ENCODE peak calls at places on chromosome 2, in ten cellular contexts. One of them, this sample, is unnamed.

GRCh38 chr2:46829240-46829970 is 86.2 kb downstream of the MCFD2 start:
- DNase-seq in keratinocyte: no peak
- DNase-seq in endothelial cell: no peak
- DNase-seq in endothelial cell of umbilical vein: no peak
- DNase-seq in progenitor cell of endocrine pancreas: no peak
- DNase-seq in AG10803: no peak
- DNase-seq in kidney epithelial cell: no peak
- DNase-seq in esophagus squamous epithelium: no peak
- DNase-seq in lower lobe of right lung: no peak
- DNase-seq in fibroblast of lung: no peak
- DNase-seq in this sample: no peak

GRCh38 chr2:150167711-150168110 is 319.8 kb downstream of the RND3 start:
- DNase-seq in kidney epithelial cell: peak; percentile 25
- DNase-seq in lower lobe of right lung: no peak
- DNase-seq in fibroblast of lung: peak; percentile 51
- DNase-seq in progenitor cell of endocrine pancreas: no peak
- DNase-seq in endothelial cell: no peak
- DNase-seq in endothelial cell of umbilical vein: peak; percentile 63
- DNase-seq in AG10803: peak; percentile 57
- DNase-seq in esophagus squamous epithelium: no peak
- DNase-seq in keratinocyte: peak; percentile 17
- DNase-seq in this sample: no peak

GRCh38 chr2:183105402-183106134 is 18.7 kb upstream of the NUP35 start:
- DNase-seq in AG10803: peak; percentile 10
- DNase-seq in endothelial cell: no peak
- DNase-seq in keratinocyte: no peak
- DNase-seq in endothelial cell of umbilical vein: no peak
- DNase-seq in kidney epithelial cell: no peak
- DNase-seq in fibroblast of lung: no peak
- DNase-seq in esophagus squamous epithelium: no peak
- DNase-seq in lower lobe of right lung: no peak
- DNase-seq in progenitor cell of endocrine pancreas: no peak
- DNase-seq in this sample: no peak

GRCh38 chr2:120498576-120499394 is 152.8 kb downstream of the INHBB start:
- DNase-seq in endothelial cell: no peak
- DNase-seq in endothelial cell of umbilical vein: no peak
- DNase-seq in esophagus squamous epithelium: no peak
- DNase-seq in keratinocyte: no peak
- DNase-seq in AG10803: no peak
- DNase-seq in progenitor cell of endocrine pancreas: no peak
- DNase-seq in kidney epithelial cell: no peak
- DNase-seq in lower lobe of right lung: no peak
- DNase-seq in fibroblast of lung: no peak
- DNase-seq in this sample: no peak

GRCh38 chr2:104599802-104600510 is 254.0 kb upstream of the POU3F3 start:
- DNase-seq in keratinocyte: no peak
- DNase-seq in progenitor cell of endocrine pancreas: no peak
- DNase-seq in endothelial cell of umbilical vein: no peak
- DNase-seq in fibroblast of lung: no peak
- DNase-seq in endothelial cell: no peak
- DNase-seq in AG10803: peak; percentile 35
- DNase-seq in esophagus squamous epithelium: no peak
- DNase-seq in lower lobe of right lung: no peak
- DNase-seq in kidney epithelial cell: peak; percentile 55
- DNase-seq in this sample: no peak

GRCh38 chr2:156908825-156909224 is 348.7 kb upstream of the GALNT5 start:
- DNase-seq in endothelial cell of umbilical vein: no peak
- DNase-seq in keratinocyte: no peak
- DNase-seq in lower lobe of right lung: no peak
- DNase-seq in endothelial cell: no peak
- DNase-seq in AG10803: peak; percentile 75
- DNase-seq in kidney epithelial cell: no peak
- DNase-seq in progenitor cell of endocrine pancreas: no peak
- DNase-seq in esophagus squamous epithelium: no peak
- DNase-seq in fibroblast of lung: peak; percentile 85
- DNase-seq in this sample: no peak

GRCh38 chr2:138423745-138424144 is 77.8 kb upstream of the SPOPL start:
- DNase-seq in progenitor cell of endocrine pancreas: no peak
- DNase-seq in fibroblast of lung: no peak
- DNase-seq in lower lobe of right lung: no peak
- DNase-seq in endothelial cell: no peak
- DNase-seq in endothelial cell of umbilical vein: no peak
- DNase-seq in kidney epithelial cell: no peak
- DNase-seq in keratinocyte: no peak
- DNase-seq in AG10803: no peak
- DNase-seq in esophagus squamous epithelium: no peak
- DNase-seq in this sample: no peak

GRCh38 chr2:74864728-74865722 is 31.1 kb downstream of the HK2 start:
- DNase-seq in kidney epithelial cell: peak; percentile 66
- DNase-seq in lower lobe of right lung: peak; percentile 68
- DNase-seq in AG10803: peak; percentile 45
- DNase-seq in endothelial cell of umbilical vein: no peak
- DNase-seq in esophagus squamous epithelium: no peak
- DNase-seq in progenitor cell of endocrine pancreas: no peak
- DNase-seq in fibroblast of lung: no peak
- DNase-seq in keratinocyte: no peak
- DNase-seq in endothelial cell: no peak
- DNase-seq in this sample: no peak

GRCh38 chr2:172085460-172086159 is at the start of gene DLX1:
- DNase-seq in kidney epithelial cell: no peak
- DNase-seq in AG10803: no peak
- DNase-seq in endothelial cell: no peak
- DNase-seq in fibroblast of lung: no peak
- DNase-seq in keratinocyte: no peak
- DNase-seq in endothelial cell of umbilical vein: no peak
- DNase-seq in progenitor cell of endocrine pancreas: no peak
- DNase-seq in lower lobe of right lung: no peak
- DNase-seq in esophagus squamous epithelium: no peak
- DNase-seq in this sample: no peak

GRCh38 chr2:144675331-144675730 is 155.4 kb upstream of the ZEB2 start:
- DNase-seq in AG10803: no peak
- DNase-seq in keratinocyte: no peak
- DNase-seq in fibroblast of lung: no peak
- DNase-seq in kidney epithelial cell: no peak
- DNase-seq in endothelial cell: no peak
- DNase-seq in endothelial cell of umbilical vein: no peak
- DNase-seq in lower lobe of right lung: no peak
- DNase-seq in progenitor cell of endocrine pancreas: no peak
- DNase-seq in esophagus squamous epithelium: no peak
- DNase-seq in this sample: no peak

GRCh38 chr2:23322813-23323212 is 62.2 kb upstream of the KLHL29 start:
- DNase-seq in endothelial cell: no peak
- DNase-seq in kidney epithelial cell: no peak
- DNase-seq in endothelial cell of umbilical vein: no peak
- DNase-seq in lower lobe of right lung: no peak
- DNase-seq in progenitor cell of endocrine pancreas: no peak
- DNase-seq in keratinocyte: no peak
- DNase-seq in fibroblast of lung: no peak
- DNase-seq in esophagus squamous epithelium: no peak
- DNase-seq in AG10803: no peak
- DNase-seq in this sample: no peak

GRCh38 chr2:219410390-219410789 is 7.8 kb upstream of the DES start:
- DNase-seq in endothelial cell of umbilical vein: no peak
- DNase-seq in endothelial cell: no peak
- DNase-seq in esophagus squamous epithelium: no peak
- DNase-seq in kidney epithelial cell: no peak
- DNase-seq in lower lobe of right lung: no peak
- DNase-seq in AG10803: no peak
- DNase-seq in fibroblast of lung: no peak
- DNase-seq in keratinocyte: no peak
- DNase-seq in progenitor cell of endocrine pancreas: no peak
- DNase-seq in this sample: no peak

GRCh38 chr2:15691586-15692310 is 100.1 kb downstream of the DDX1 start:
- DNase-seq in lower lobe of right lung: no peak
- DNase-seq in progenitor cell of endocrine pancreas: no peak
- DNase-seq in kidney epithelial cell: peak; percentile 49
- DNase-seq in endothelial cell: no peak
- DNase-seq in endothelial cell of umbilical vein: no peak
- DNase-seq in fibroblast of lung: no peak
- DNase-seq in AG10803: no peak
- DNase-seq in esophagus squamous epithelium: no peak
- DNase-seq in keratinocyte: no peak
- DNase-seq in this sample: no peak

DNA sequence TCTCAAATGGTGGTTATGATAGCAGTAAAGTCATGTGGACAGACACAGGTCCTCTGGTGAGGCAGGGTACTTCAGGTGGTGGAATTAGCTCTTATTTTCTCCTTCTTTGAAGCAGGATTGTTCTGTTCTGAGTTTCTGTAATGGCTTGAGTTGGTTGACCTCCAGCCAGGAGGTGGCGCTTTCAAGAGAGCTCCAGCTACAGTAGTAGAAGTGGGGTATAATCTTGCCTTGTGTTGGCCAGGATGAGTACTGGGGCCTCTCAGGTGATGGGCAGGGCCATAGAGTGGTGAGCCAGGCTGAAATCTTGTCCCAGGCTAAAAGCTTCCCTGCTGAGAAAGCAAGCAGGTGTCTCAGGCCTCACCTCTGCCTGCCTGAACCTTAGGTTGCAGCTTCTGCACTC is 52.5 kb upstream of the CSRNP3 start:
- DNase-seq in endothelial cell: no peak
- DNase-seq in lower lobe of right lung: no peak
- DNase-seq in progenitor cell of endocrine pancreas: no peak
- DNase-seq in keratinocyte: no peak
- DNase-seq in AG10803: no peak
- DNase-seq in esophagus squamous epithelium: no peak
- DNase-seq in endothelial cell of umbilical vein: no peak
- DNase-seq in fibroblast of lung: no peak
- DNase-seq in kidney epithelial cell: no peak
- DNase-seq in this sample: no peak
- TF ChIP-seq CTCF in endothelial cell: no peak
- TF ChIP-seq CTCF in lower lobe of right lung: no peak
- TF ChIP-seq CTCF in progenitor cell of endocrine pancreas: no peak
- TF ChIP-seq CTCF in keratinocyte: no peak
- TF ChIP-seq CTCF in AG10803: no peak
- TF ChIP-seq CTCF in esophagus squamous epithelium: no peak
- TF ChIP-seq CTCF in endothelial cell of umbilical vein: no peak
- TF ChIP-seq CTCF in fibroblast of lung: no peak
- TF ChIP-seq CTCF in kidney epithelial cell: no peak
- TF ChIP-seq CTCF in this sample: no peak

DNA sequence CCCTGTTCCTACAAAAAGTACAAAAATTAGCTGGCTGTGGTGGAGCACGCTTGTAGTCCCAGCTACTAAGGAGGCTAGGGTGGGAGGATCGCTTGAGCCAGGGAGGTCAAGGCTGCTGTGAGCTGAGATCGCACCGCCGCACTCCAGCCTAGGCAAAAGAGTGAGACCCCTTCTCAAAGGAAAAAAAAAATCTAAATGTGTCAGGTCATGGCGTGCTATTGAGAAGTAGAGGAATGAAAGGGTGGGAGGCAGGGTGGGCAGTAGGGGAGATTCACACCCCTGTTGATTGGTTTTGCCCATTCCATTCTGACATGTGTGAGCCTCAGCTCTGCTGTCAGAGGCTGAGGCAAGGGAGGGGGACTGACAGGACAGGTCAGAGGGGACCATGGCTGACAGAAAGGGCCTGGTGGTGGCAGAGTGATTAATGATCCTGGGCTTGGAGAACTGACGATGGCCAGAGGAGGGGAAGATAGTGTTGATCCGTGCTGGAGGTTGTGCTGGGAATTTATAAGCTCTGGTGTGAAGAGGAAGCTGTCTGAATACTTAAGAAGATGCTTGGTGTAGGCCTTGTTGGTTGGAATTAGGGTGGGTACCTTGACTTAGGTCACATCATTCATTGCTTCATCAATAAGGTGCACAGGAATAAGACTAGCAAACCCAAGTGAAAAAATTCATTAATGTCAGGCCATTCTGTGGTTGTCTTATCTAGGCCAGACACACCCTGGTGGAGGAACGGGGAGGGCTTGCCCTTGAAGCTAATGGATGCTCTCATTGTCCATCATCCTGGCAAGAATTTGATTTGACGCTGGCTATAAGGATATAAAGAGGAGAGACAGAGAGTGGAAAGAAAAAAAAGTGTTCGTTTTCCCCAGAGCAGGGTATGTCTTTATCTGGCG is 19.1 kb upstream of the SMARCAL1 start:
- DNase-seq in endothelial cell of umbilical vein: no peak
- DNase-seq in kidney epithelial cell: no peak
- DNase-seq in fibroblast of lung: no peak
- DNase-seq in AG10803: no peak
- DNase-seq in endothelial cell: no peak
- DNase-seq in keratinocyte: no peak
- DNase-seq in lower lobe of right lung: no peak
- DNase-seq in progenitor cell of endocrine pancreas: no peak
- DNase-seq in esophagus squamous epithelium: no peak
- DNase-seq in this sample: no peak
- TF ChIP-seq CTCF in endothelial cell of umbilical vein: no peak
- TF ChIP-seq CTCF in kidney epithelial cell: no peak
- TF ChIP-seq CTCF in fibroblast of lung: no peak
- TF ChIP-seq CTCF in AG10803: no peak
- TF ChIP-seq CTCF in endothelial cell: no peak
- TF ChIP-seq CTCF in keratinocyte: no peak
- TF ChIP-seq CTCF in lower lobe of right lung: no peak
- TF ChIP-seq CTCF in progenitor cell of endocrine pancreas: no peak
- TF ChIP-seq CTCF in esophagus squamous epithelium: no peak
- TF ChIP-seq CTCF in this sample: no peak

GRCh38 chr2:17879137-17879912 is 858 bp downstream of the KCNS3 start:
- DNase-seq in fibroblast of lung: peak; percentile 62
- DNase-seq in kidney epithelial cell: peak; percentile 43
- DNase-seq in AG10803: peak; percentile 67
- DNase-seq in endothelial cell: peak; percentile 63
- DNase-seq in progenitor cell of endocrine pancreas: peak; percentile 53
- DNase-seq in endothelial cell of umbilical vein: peak; percentile 7
- DNase-seq in lower lobe of right lung: peak; percentile 76
- DNase-seq in esophagus squamous epithelium: no peak
- DNase-seq in keratinocyte: peak; percentile 21
- DNase-seq in this sample: no peak
- TF ChIP-seq CTCF in fibroblast of lung: no peak
- TF ChIP-seq CTCF in kidney epithelial cell: peak; percentile 47
- TF ChIP-seq CTCF in AG10803: peak; percentile 43
- TF ChIP-seq CTCF in endothelial cell: no peak
- TF ChIP-seq CTCF in progenitor cell of endocrine pancreas: peak; percentile 42
- TF ChIP-seq CTCF in endothelial cell of umbilical vein: peak; percentile 5
- TF ChIP-seq CTCF in lower lobe of right lung: peak; percentile 30
- TF ChIP-seq CTCF in esophagus squamous epithelium: no peak
- TF ChIP-seq CTCF in keratinocyte: peak; percentile 51
- TF ChIP-seq CTCF in this sample: no peak

DNA sequence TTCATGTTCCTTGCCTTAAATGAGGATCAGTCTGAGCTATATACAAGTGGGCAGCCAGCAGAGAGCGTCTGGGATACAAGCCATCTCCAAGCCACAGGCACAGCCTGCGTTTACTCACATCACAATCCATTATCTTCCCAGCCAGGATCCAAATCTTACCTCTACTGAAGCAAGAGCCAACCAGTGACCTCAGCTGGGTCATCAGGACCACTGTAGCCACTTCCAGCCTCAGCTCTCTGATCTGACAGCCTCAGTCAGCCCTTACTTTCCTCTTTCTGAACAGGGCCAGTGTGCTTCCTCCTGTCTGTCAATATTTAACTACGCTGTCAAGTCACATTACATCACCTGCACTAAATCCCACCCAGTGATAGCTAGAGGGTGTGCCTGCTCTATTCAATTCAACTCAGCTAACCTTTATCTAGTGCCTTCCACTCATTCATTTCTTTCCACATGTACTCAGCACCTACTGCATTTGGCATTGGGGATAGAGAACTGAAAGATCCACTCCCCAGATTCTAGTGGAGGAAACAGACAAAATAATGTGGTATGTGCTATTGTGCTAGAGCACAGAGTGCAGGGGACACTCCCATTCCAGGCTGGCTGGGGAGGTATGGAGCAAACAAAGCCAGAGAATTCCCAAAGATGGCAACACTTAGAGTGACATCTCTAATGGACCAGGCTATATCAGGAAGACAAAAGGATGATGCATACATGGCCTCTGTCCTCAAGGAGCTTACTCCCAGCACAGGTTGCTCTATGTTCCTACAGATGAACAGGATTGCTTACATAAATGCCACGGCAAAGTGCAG is 146.5 kb downstream of the NCKAP5 start:
- DNase-seq in endothelial cell: no peak
- DNase-seq in keratinocyte: no peak
- DNase-seq in endothelial cell of umbilical vein: no peak
- DNase-seq in AG10803: peak; percentile 29
- DNase-seq in kidney epithelial cell: peak; percentile 56
- DNase-seq in progenitor cell of endocrine pancreas: no peak
- DNase-seq in fibroblast of lung: peak; percentile 37
- DNase-seq in lower lobe of right lung: no peak
- DNase-seq in esophagus squamous epithelium: no peak
- DNase-seq in this sample: no peak
- TF ChIP-seq CTCF in endothelial cell: no peak
- TF ChIP-seq CTCF in keratinocyte: peak; percentile 46
- TF ChIP-seq CTCF in endothelial cell of umbilical vein: no peak
- TF ChIP-seq CTCF in AG10803: no peak
- TF ChIP-seq CTCF in kidney epithelial cell: peak; percentile 1
- TF ChIP-seq CTCF in progenitor cell of endocrine pancreas: no peak
- TF ChIP-seq CTCF in fibroblast of lung: no peak
- TF ChIP-seq CTCF in lower lobe of right lung: no peak
- TF ChIP-seq CTCF in esophagus squamous epithelium: no peak
- TF ChIP-seq CTCF in this sample: no peak

This sample was measured in CD14-positive monocyte.